ENCODE peak calls at places on chromosomes 4 and X, in ten cellular contexts. L is HepG2; M is colonic mucosa; U is WERI-Rb-1; Z is CD8-positive, alpha-beta T cell; K is DND-41; J is right lobe of liver; T is AG10803; E is fibroblast of pulmonary artery; Q is mammary epithelial cell. B is an unnamed sample.

GRCh38 chrX:119488749-119489148 is 20.5 kb downstream of the SLC25A5 start:
- DNase-seq in E (peak), T (peak), M (peak), Z (peak), J (peak), Q (no peak), K (peak), U (peak), L (peak), B (peak)

GRCh38 chr4:24887881-24888430 is 24.9 kb downstream of the CCDC149 start:
- DNase-seq in L (no peak), M (no peak), Q (no peak), K (no peak), T (no peak), E (no peak), Z (no peak), J (no peak), U (no peak), B (no peak)

GRCh38 chrX:40912166-40912565 is 173.1 kb upstream of the USP9X start:
- DNase-seq in Z (no peak), T (peak), J (no peak), M (no peak), Q (no peak), E (no peak), U (no peak), K (no peak), L (no peak), B (no peak)

GRCh38 chr4:139762715-139763114 is 97.1 kb downstream of the MGST2 start:
- DNase-seq in L (no peak), Z (no peak), T (no peak), Q (no peak), M (no peak), K (no peak), U (no peak), E (peak), J (no peak), B (no peak)

GRCh38 chrX:40729923-40730584 is 5.3 kb downstream of the MED14 start:
- DNase-seq in M (peak), L (no peak), K (no peak), J (no peak), E (no peak), Q (no peak), Z (no peak), U (no peak), T (no peak), B (no peak)

GRCh38 chr4:111854494-111855087 is 290.7 kb upstream of the FAM241A start:
- DNase-seq in J (no peak), T (peak), M (peak), U (peak), L (peak), E (peak), Z (no peak), Q (peak), K (peak), B (peak)

GRCh38 chr4:140266958-140267568 is 106.4 kb upstream of the SCOC start:
- DNase-seq in M (no peak), E (no peak), L (no peak), K (no peak), T (peak), U (no peak), J (no peak), Q (no peak), Z (no peak), B (no peak)

GRCh38 chr4:8641256-8641655 is 48.7 kb downstream of the CPZ start:
- DNase-seq in M (no peak), Z (no peak), U (no peak), K (no peak), T (no peak), E (no peak), L (no peak), Q (no peak), J (peak), B (no peak)

GRCh38 chr4:159117968-159118367 is 15.1 kb downstream of the RAPGEF2 start:
- DNase-seq in E (no peak), Z (peak), M (no peak), J (no peak), L (no peak), U (no peak), Q (no peak), T (no peak), K (no peak), B (no peak)

GRCh38 chrX:3403748-3404147 is 57.3 kb upstream of the MXRA5 start:
- DNase-seq in Q (no peak), Z (no peak), E (no peak), K (no peak), L (no peak), U (no peak), M (no peak), J (no peak), T (peak), B (no peak)

GRCh38 chrX:71158603-71159002 is 14.0 kb downstream of the NLGN3 start:
- DNase-seq in E (no peak), T (no peak), Z (no peak), J (no peak), Q (no peak), L (no peak), K (no peak), U (no peak), M (no peak), B (no peak)

GRCh38 chrX:104318330-104319009 is 63.7 kb upstream of the ESX1 start:
- DNase-seq in K (no peak), Z (no peak), L (peak), M (peak), T (peak), E (peak), Q (peak), U (no peak), J (peak), B (no peak)

GRCh38 chr4:153950100-153950979 is 161.5 kb upstream of the SFRP2 start:
- DNase-seq in M (peak), U (no peak), K (peak), T (no peak), J (no peak), Q (peak), E (no peak), L (peak), Z (no peak), B (no peak)

GRCh38 chr4:183449193-183449888 is 4.9 kb downstream of the CDKN2AIP start:
- DNase-seq in Z (no peak), T (peak), L (no peak), J (no peak), K (no peak), Q (no peak), U (no peak), M (no peak), E (peak), B (no peak)

GRCh38 chr4:92387459-92388069 is 83.8 kb downstream of the GRID2 start:
- DNase-seq in Q (peak), K (no peak), J (no peak), E (peak), Z (no peak), T (peak), L (peak), M (no peak), U (peak), B (peak)

GRCh38 chr4:89290727-89291126 is 16.9 kb downstream of the GPRIN3 start:
- DNase-seq in E (no peak), K (no peak), Z (no peak), J (no peak), Q (no peak), T (no peak), U (peak), M (no peak), L (no peak), B (no peak)

GRCh38 chr4:153785830-153786721 is 2.8 kb downstream of the SFRP2 start:
- DNase-seq in J (no peak), Z (no peak), U (no peak), T (peak), Q (no peak), L (peak), K (no peak), M (no peak), E (peak), B (peak)

GRCh38 chrX:40952855-40953254 is 132.4 kb upstream of the USP9X start:
- DNase-seq in J (no peak), Q (no peak), L (no peak), E (peak), M (no peak), U (no peak), Z (no peak), K (peak), T (no peak), B (peak)

GRCh38 chr4:159163522-159163921 is 60.6 kb downstream of the RAPGEF2 start:
- DNase-seq in J (no peak), T (no peak), E (no peak), Q (no peak), M (no peak), K (no peak), Z (no peak), U (no peak), L (no peak), B (no peak)

GRCh38 chr4:36006226-36006625 is 238.1 kb downstream of the ARAP2 start:
- DNase-seq in Q (peak), J (no peak), T (no peak), K (no peak), E (peak), L (no peak), M (no peak), U (no peak), Z (no peak), B (no peak)

GRCh38 chr4:174225247-174226054 is 58.0 kb downstream of the FBXO8 start:
- DNase-seq in Z (no peak), M (no peak), K (no peak), U (no peak), J (no peak), T (no peak), E (no peak), Q (no peak), L (no peak), B (no peak)

GRCh38 chr4:56791316-56791715 is 30.2 kb downstream of the SPINK2 start:
- DNase-seq in J (no peak), Z (no peak), Q (no peak), M (no peak), L (no peak), T (no peak), U (no peak), K (no peak), E (no peak), B (no peak)

GRCh38 chrX:50988649-50989048 is 78.1 kb downstream of the BMP15 start:
- DNase-seq in K (peak), T (peak), Q (peak), Z (no peak), L (no peak), J (no peak), E (peak), U (peak), M (peak), B (peak)

GRCh38 chr4:89897867-89898266 is 3.2 kb downstream of the MMRN1 start:
- DNase-seq in T (no peak), Q (no peak), Z (no peak), K (no peak), J (no peak), M (no peak), E (no peak), L (no peak), U (no peak), B (no peak)

GRCh38 chr4:145812902-145813301 is 125.7 kb downstream of the ZNF827 start:
- DNase-seq in K (no peak), E (peak), J (no peak), Z (no peak), U (no peak), Q (peak), M (no peak), L (peak), T (no peak), B (no peak)

GRCh38 chrX:39665830-39666518 is 431.8 kb downstream of the BCOR start:
- DNase-seq in L (no peak), Q (no peak), K (no peak), Z (no peak), T (peak), J (no peak), E (peak), U (no peak), M (no peak), B (no peak)

GRCh38 chr4:123856689-123857545 is 460.3 kb downstream of the SPRY1 start:
- DNase-seq in L (peak), Z (no peak), J (no peak), M (peak), Q (no peak), K (no peak), U (peak), T (peak), E (peak), B (no peak)

GRCh38 chr4:31023724-31024123 is 303.6 kb downstream of the PCDH7 start:
- DNase-seq in M (no peak), K (no peak), J (no peak), E (no peak), T (no peak), U (no peak), Q (no peak), L (no peak), Z (no peak), B (no peak)

DNA sequence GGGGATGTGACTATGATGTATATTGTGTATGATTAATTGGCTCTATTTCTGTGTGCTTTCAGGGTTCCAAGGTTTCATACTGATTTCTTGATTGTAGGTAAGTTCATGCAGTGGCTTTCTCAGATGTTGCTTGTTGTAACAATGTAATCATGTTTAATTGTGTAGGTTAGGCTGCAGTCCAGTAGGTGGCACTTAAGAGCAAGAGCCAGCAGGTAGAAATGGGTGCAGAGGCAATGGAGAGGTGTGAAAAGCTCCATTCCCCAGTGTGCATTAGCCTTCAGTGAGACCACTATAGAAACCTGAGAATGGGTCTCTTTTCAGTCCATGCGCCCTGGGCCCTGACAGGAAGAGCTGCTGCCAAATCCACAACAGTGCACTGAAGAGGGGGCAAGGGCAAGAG is 28.2 kb downstream of the DCAF12L2 start:
- DNase-seq in M (no peak), Q (no peak), E (no peak), L (no peak), J (no peak), Z (no peak), K (no peak), T (no peak), U (no peak), B (no peak)
- TF ChIP-seq CTCF in M (no peak), Q (peak), E (no peak), L (no peak), J (peak), Z (no peak), K (peak), T (no peak), U (peak), B (peak)

GRCh38 chr4:144590020-144590419 is 55.9 kb upstream of the HHIP start:
- DNase-seq in T (no peak), J (no peak), L (no peak), E (no peak), Z (no peak), K (no peak), M (no peak), U (no peak), Q (no peak), B (no peak)
- TF ChIP-seq CTCF in T (no peak), J (no peak), L (no peak), E (no peak), Z (no peak), K (no peak), M (no peak), U (no peak), Q (no peak), B (no peak)

DNA sequence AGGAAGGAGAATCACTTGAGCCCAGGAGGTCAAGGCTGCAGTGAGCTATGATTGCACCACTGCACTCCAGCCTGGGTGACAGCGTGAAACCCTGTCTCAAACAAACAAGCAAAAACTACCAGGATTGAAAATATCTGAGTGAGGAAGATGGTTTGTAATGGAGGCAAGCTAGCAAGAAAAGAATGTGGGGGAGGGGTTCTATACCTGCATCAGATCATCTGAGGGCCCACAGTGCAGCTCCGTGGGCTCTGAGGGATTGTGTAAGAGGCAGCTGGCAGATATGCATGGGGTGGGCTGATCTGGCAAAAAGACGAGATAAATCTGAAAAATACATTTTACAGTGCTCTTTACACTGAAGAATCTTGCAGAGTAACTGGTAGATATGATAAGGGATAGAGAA is 28.9 kb upstream of the CHRNA9 start:
- DNase-seq in K (peak), L (no peak), T (no peak), J (no peak), U (no peak), E (no peak), Z (no peak), Q (no peak), M (no peak), B (no peak)
- TF ChIP-seq CTCF in K (peak), L (no peak), T (no peak), J (no peak), U (no peak), E (no peak), Z (no peak), Q (no peak), M (no peak), B (no peak)

DNA sequence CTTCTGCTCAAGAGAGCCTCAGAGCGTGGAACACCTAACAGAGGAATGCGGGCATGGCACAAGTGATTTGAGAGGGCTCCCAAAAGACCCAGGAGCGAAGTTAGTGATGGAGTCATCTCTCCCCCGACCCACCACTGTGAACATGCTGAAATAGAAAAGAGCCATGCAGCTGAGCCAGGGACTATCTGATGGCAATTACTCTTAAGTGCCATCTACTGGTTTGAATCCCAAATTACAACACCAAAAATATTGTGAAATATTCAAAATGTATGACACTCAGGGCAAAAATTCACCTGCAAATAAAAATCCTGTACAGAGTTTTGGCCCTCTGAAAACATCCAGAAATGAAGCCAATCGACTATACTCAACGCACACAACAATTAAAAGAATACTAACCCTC is 2038.9 kb upstream of the ADGRL3 start:
- DNase-seq in E (no peak), Z (no peak), M (no peak), J (no peak), T (no peak), Q (no peak), L (no peak), K (no peak), U (no peak), B (no peak)
- TF ChIP-seq CTCF in E (no peak), Z (no peak), M (no peak), J (no peak), T (no peak), Q (no peak), L (no peak), K (no peak), U (no peak), B (no peak)

DNA sequence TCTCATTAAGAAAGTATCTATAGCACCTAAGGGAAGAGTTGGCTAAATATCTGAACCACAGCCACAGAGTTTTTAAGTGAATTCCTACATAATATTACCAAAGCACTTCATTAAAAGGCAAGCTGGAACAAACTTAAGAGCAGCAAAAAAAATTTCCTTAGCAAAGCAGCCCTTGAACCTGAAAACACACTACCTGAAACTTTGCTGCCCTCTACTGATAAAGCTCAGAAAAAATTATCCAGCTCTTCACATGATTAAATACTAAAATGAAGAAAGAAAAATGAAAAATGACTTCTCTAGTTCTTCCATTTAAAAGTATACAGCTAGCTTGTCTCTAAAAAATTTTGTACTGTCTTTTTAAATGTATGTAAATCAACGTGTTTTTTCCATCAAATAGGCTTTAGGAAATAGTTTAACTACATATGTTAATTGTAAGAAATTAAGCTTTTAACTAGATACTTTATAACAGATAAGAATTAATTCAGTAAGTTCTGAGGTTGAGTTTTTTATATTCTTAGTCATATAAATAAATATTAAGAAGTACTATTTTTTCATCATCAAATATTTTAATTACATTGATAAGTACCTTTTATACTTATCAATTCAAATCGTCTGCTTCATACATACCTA is 156.1 kb downstream of the STPG2 start:
- DNase-seq in Q (peak), T (no peak), L (peak), K (peak), Z (no peak), E (peak), M (no peak), U (no peak), J (no peak), B (peak)
- TF ChIP-seq CTCF in Q (peak), T (no peak), L (peak), K (peak), Z (no peak), E (peak), M (no peak), U (peak), J (peak), B (peak)